ENCODE peak calls at places on chromosomes 2 and 18, in eight cellular contexts. One of them, this sample, is unnamed.

GRCh38 chr2:80392446-80392845 is 87.9 kb upstream of the LRRTM1 start:
- DNase-seq in stimulated activated CD4-positive, alpha-beta T cell treated with anti-CD3 and anti-CD28 coated beads, Interleukin-4, amount 100 ng/mL, for 48 hours: no peak
- DNase-seq in ovary: no peak
- DNase-seq in fibroblast of pulmonary artery: peak; percentile 22
- DNase-seq in aorta: no peak
- DNase-seq in PC-3: no peak
- DNase-seq in epithelial cell of esophagus: no peak
- DNase-seq in AML-193: no peak
- DNase-seq in this sample: no peak

GRCh38 chr2:177263451-177264208 is 897 bp downstream of the NFE2L2 start:
- DNase-seq in stimulated activated CD4-positive, alpha-beta T cell treated with anti-CD3 and anti-CD28 coated beads, Interleukin-4, amount 100 ng/mL, for 48 hours: peak; percentile 91
- DNase-seq in ovary: peak; percentile 100
- DNase-seq in fibroblast of pulmonary artery: peak; percentile 99
- DNase-seq in aorta: peak; percentile 100
- DNase-seq in PC-3: peak; percentile 98
- DNase-seq in epithelial cell of esophagus: peak; percentile 99
- DNase-seq in AML-193: peak; percentile 95
- DNase-seq in this sample: peak; percentile 98

GRCh38 chr2:238900511-238900910 is 52.6 kb downstream of the TWIST2 start:
- DNase-seq in stimulated activated CD4-positive, alpha-beta T cell treated with anti-CD3 and anti-CD28 coated beads, Interleukin-4, amount 100 ng/mL, for 48 hours: no peak
- DNase-seq in ovary: no peak
- DNase-seq in fibroblast of pulmonary artery: peak; percentile 45
- DNase-seq in aorta: no peak
- DNase-seq in PC-3: no peak
- DNase-seq in epithelial cell of esophagus: no peak
- DNase-seq in AML-193: no peak
- DNase-seq in this sample: no peak

GRCh38 chr18:61896767-61897166 is 4.0 kb upstream of the RNF152 start:
- DNase-seq in stimulated activated CD4-positive, alpha-beta T cell treated with anti-CD3 and anti-CD28 coated beads, Interleukin-4, amount 100 ng/mL, for 48 hours: no peak
- DNase-seq in ovary: no peak
- DNase-seq in fibroblast of pulmonary artery: peak; percentile 41
- DNase-seq in aorta: no peak
- DNase-seq in PC-3: no peak
- DNase-seq in epithelial cell of esophagus: peak; percentile 97
- DNase-seq in AML-193: no peak
- DNase-seq in this sample: no peak

GRCh38 chr2:39492701-39493100 is 55.6 kb upstream of the MAP4K3 start:
- DNase-seq in stimulated activated CD4-positive, alpha-beta T cell treated with anti-CD3 and anti-CD28 coated beads, Interleukin-4, amount 100 ng/mL, for 48 hours: no peak
- DNase-seq in ovary: no peak
- DNase-seq in fibroblast of pulmonary artery: no peak
- DNase-seq in aorta: no peak
- DNase-seq in PC-3: no peak
- DNase-seq in epithelial cell of esophagus: no peak
- DNase-seq in AML-193: no peak
- DNase-seq in this sample: no peak

GRCh38 chr2:43078781-43079755 is 147.3 kb downstream of the ZFP36L2 start:
- DNase-seq in stimulated activated CD4-positive, alpha-beta T cell treated with anti-CD3 and anti-CD28 coated beads, Interleukin-4, amount 100 ng/mL, for 48 hours: no peak
- DNase-seq in ovary: no peak
- DNase-seq in fibroblast of pulmonary artery: no peak
- DNase-seq in aorta: peak; percentile 54
- DNase-seq in PC-3: no peak
- DNase-seq in epithelial cell of esophagus: no peak
- DNase-seq in AML-193: no peak
- DNase-seq in this sample: no peak

GRCh38 chr2:235944591-235944990 is 223.6 kb downstream of the GBX2 start:
- DNase-seq in stimulated activated CD4-positive, alpha-beta T cell treated with anti-CD3 and anti-CD28 coated beads, Interleukin-4, amount 100 ng/mL, for 48 hours: no peak
- DNase-seq in ovary: no peak
- DNase-seq in fibroblast of pulmonary artery: no peak
- DNase-seq in aorta: no peak
- DNase-seq in PC-3: no peak
- DNase-seq in epithelial cell of esophagus: no peak
- DNase-seq in AML-193: no peak
- DNase-seq in this sample: no peak

GRCh38 chr2:234555616-234556249 is 58.9 kb upstream of the ARL4C start:
- DNase-seq in stimulated activated CD4-positive, alpha-beta T cell treated with anti-CD3 and anti-CD28 coated beads, Interleukin-4, amount 100 ng/mL, for 48 hours: no peak
- DNase-seq in ovary: no peak
- DNase-seq in fibroblast of pulmonary artery: no peak
- DNase-seq in aorta: no peak
- DNase-seq in PC-3: peak; percentile 35
- DNase-seq in epithelial cell of esophagus: no peak
- DNase-seq in AML-193: no peak
- DNase-seq in this sample: no peak

GRCh38 chr2:145617420-145617819 is 1097.5 kb upstream of the ZEB2 start:
- DNase-seq in stimulated activated CD4-positive, alpha-beta T cell treated with anti-CD3 and anti-CD28 coated beads, Interleukin-4, amount 100 ng/mL, for 48 hours: no peak
- DNase-seq in ovary: no peak
- DNase-seq in fibroblast of pulmonary artery: no peak
- DNase-seq in aorta: no peak
- DNase-seq in PC-3: no peak
- DNase-seq in epithelial cell of esophagus: no peak
- DNase-seq in AML-193: no peak
- DNase-seq in this sample: no peak

GRCh38 chr18:23270999-23271680 is 135.9 kb downstream of the CABLES1 start:
- DNase-seq in stimulated activated CD4-positive, alpha-beta T cell treated with anti-CD3 and anti-CD28 coated beads, Interleukin-4, amount 100 ng/mL, for 48 hours: no peak
- DNase-seq in ovary: no peak
- DNase-seq in fibroblast of pulmonary artery: peak; percentile 40
- DNase-seq in aorta: no peak
- DNase-seq in PC-3: no peak
- DNase-seq in epithelial cell of esophagus: no peak
- DNase-seq in AML-193: no peak
- DNase-seq in this sample: no peak

GRCh38 chr18:45760443-45761036 is 36.6 kb downstream of the SLC14A1 start:
- DNase-seq in stimulated activated CD4-positive, alpha-beta T cell treated with anti-CD3 and anti-CD28 coated beads, Interleukin-4, amount 100 ng/mL, for 48 hours: no peak
- DNase-seq in ovary: no peak
- DNase-seq in fibroblast of pulmonary artery: no peak
- DNase-seq in aorta: no peak
- DNase-seq in PC-3: no peak
- DNase-seq in epithelial cell of esophagus: no peak
- DNase-seq in AML-193: no peak
- DNase-seq in this sample: no peak

GRCh38 chr2:72147303-72147970 is at the start of gene CYP26B1:
- DNase-seq in stimulated activated CD4-positive, alpha-beta T cell treated with anti-CD3 and anti-CD28 coated beads, Interleukin-4, amount 100 ng/mL, for 48 hours: no peak
- DNase-seq in ovary: peak; percentile 53
- DNase-seq in fibroblast of pulmonary artery: no peak
- DNase-seq in aorta: peak; percentile 85
- DNase-seq in PC-3: no peak
- DNase-seq in epithelial cell of esophagus: no peak
- DNase-seq in AML-193: no peak
- DNase-seq in this sample: no peak